ENCODE peak calls at places on chromosomes 4 and X, in ten cellular contexts. M is lower lobe of right lung; G is esophagus squamous epithelium; R is neuronal stem cell; A is SJSA1; L is HAP-1; D is testis; H is tibial nerve; Y is CD4-positive, CD25-positive, alpha-beta regulatory T cell; P is heart left ventricle. Q is an unnamed sample.

GRCh38 chr4:153816542-153816941 is 27.7 kb upstream of the SFRP2 start:
- DNase-seq in M (no peak), G (no peak), R (no peak), A (no peak), L (no peak), D (no peak), H (no peak), Y (no peak), P (no peak), Q (no peak)

GRCh38 chr4:163939597-163939996 is 445.1 kb downstream of the TMA16 start:
- DNase-seq in M (no peak), G (no peak), R (no peak), A (no peak), L (no peak), D (no peak), H (no peak), Y (no peak), P (no peak), Q (no peak)

GRCh38 chr4:85828295-85828910 is 353.5 kb downstream of the ARHGAP24 start:
- DNase-seq in M (no peak), G (no peak), R (no peak), A (peak; percentile 28), L (peak; percentile 22), D (no peak), H (no peak), Y (no peak), P (no peak), Q (no peak)

GRCh38 chr4:62528874-62529273 is 1328.7 kb downstream of the ADGRL3 start:
- DNase-seq in M (no peak), G (no peak), R (no peak), A (no peak), L (no peak), D (no peak), H (no peak), Y (no peak), P (no peak), Q (no peak)

GRCh38 chr4:122772311-122772710 is 39.8 kb downstream of the BBS12 start:
- DNase-seq in M (no peak), G (no peak), R (no peak), A (no peak), L (no peak), D (no peak), H (no peak), Y (no peak), P (no peak), Q (no peak)

GRCh38 chr4:166421556-166422156 is 548.6 kb downstream of the TLL1 start:
- DNase-seq in M (no peak), G (no peak), R (no peak), A (no peak), L (no peak), D (no peak), H (no peak), Y (no peak), P (no peak), Q (peak; percentile 98)

GRCh38 chr4:52659722-52660261 is 691 bp upstream of the USP46 start:
- DNase-seq in M (peak; percentile 71), G (no peak), R (peak; percentile 14), A (peak; percentile 53), L (no peak), D (peak; percentile 66), H (peak; percentile 31), Y (no peak), P (peak; percentile 85), Q (peak; percentile 80)

GRCh38 chr4:140609548-140610425 is 41.0 kb upstream of the UCP1 start:
- DNase-seq in M (no peak), G (no peak), R (peak; percentile 35), A (peak; percentile 36), L (peak; percentile 79), D (no peak), H (no peak), Y (peak; percentile 40), P (peak; percentile 44), Q (no peak)

GRCh38 chr4:55615008-55615407 is 21.1 kb downstream of the NMU start:
- DNase-seq in M (no peak), G (no peak), R (no peak), A (no peak), L (peak; percentile 9), D (no peak), H (no peak), Y (no peak), P (no peak), Q (no peak)

GRCh38 chr4:92969650-92970370 is 666.0 kb downstream of the GRID2 start:
- DNase-seq in M (no peak), G (no peak), R (no peak), A (peak; percentile 87), L (no peak), D (no peak), H (no peak), Y (no peak), P (no peak), Q (no peak)

GRCh38 chrX:63686878-63687714 is 97.9 kb downstream of the ARHGEF9 start:
- DNase-seq in M (no peak), G (no peak), R (peak; percentile 21), A (peak; percentile 36), L (peak; percentile 73), D (no peak), H (no peak), Y (peak; percentile 48), P (no peak), Q (peak; percentile 1)

GRCh38 chr4:164095313-164096110 is 601.0 kb downstream of the TMA16 start:
- DNase-seq in M (no peak), G (no peak), R (no peak), A (no peak), L (no peak), D (no peak), H (no peak), Y (no peak), P (no peak), Q (no peak)

GRCh38 chr4:71583971-71584370 is 199.9 kb downstream of the GC start:
- DNase-seq in M (no peak), G (no peak), R (no peak), A (no peak), L (no peak), D (no peak), H (no peak), Y (no peak), P (no peak), Q (no peak)

GRCh38 chr4:168177546-168178149 is 85.3 kb downstream of the ANXA10 start:
- DNase-seq in M (no peak), G (no peak), R (no peak), A (no peak), L (no peak), D (no peak), H (no peak), Y (no peak), P (no peak), Q (no peak)

DNA sequence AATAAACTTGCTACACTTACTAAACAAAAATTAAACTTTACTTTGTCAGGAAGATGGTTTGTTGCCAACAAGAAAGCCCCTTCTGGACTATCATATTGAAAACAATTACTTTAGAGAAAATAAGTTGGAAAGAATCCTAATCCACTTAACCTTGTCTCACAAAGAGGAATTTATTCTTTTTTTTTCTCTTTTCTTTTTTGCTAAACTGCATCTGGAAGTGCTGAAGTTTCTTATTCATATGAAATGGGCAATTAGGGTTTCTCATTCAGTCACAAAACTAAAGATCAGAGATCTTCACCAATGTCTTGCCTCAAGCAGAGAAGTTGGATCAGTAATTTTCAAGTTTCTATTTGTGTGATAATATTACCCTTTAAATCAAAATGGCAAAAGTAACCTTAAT is 234.9 kb upstream of the AMOT start:
- DNase-seq in M (no peak), G (no peak), R (no peak), A (no peak), L (peak; percentile 94), D (no peak), H (no peak), Y (no peak), P (no peak), Q (no peak)
- H3K27me3 ChIP-seq in M (no peaks in the 10 kb centered on the region), G (no peaks in the 10 kb centered on the region), R (no peaks in the 10 kb centered on the region), A (no peaks in the 10 kb centered on the region), L (no peaks in the 10 kb centered on the region), D (no peaks in the 10 kb centered on the region), H (peaks cover 10% of the 10 kb centered on the region), Y (no peaks in the 10 kb centered on the region), P (no peaks in the 10 kb centered on the region), Q (no peaks in the 10 kb centered on the region)

GRCh38 chrX:19334945-19335626 is 8.6 kb upstream of the PDHA1 start:
- DNase-seq in M (no peak), G (no peak), R (peak; percentile 14), A (no peak), L (peak; percentile 43), D (peak; percentile 46), H (no peak), Y (peak; percentile 75), P (no peak), Q (no peak)

DNA sequence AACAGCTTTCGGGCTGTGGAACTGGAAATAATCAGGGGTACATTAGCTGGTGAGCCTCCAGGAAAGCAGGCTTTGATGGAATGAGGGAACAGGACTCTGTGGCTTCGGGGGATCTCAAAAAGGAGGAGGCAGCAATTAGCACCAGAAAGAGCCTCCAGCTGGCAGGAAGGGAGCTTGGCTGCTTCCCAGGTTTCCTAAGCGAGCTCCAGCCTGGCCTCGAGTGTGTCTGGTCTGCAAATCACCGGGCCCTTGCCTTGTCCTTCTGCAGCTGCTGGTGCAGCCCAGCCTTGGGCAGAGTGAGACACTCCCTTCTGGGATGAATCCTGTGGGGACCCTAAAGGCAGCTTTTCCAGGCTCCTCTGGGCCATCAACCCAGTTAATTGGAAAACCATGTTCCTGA is 10.7 kb upstream of the PDHA1 start:
- DNase-seq in M (no peak), G (no peak), R (no peak), A (no peak), L (no peak), D (peak; percentile 32), H (no peak), Y (no peak), P (peak; percentile 69), Q (peak; percentile 15)
- H3K4me3 ChIP-seq in M (no peak overlapping the region), G (no peak overlapping the region), R (no peak overlapping the region), A (no peak overlapping the region), L (no peak overlapping the region), D (no peak overlapping the region), H (no peak overlapping the region), Y (no peak overlapping the region), P (no peak overlapping the region), Q (no peak overlapping the region)

DNA sequence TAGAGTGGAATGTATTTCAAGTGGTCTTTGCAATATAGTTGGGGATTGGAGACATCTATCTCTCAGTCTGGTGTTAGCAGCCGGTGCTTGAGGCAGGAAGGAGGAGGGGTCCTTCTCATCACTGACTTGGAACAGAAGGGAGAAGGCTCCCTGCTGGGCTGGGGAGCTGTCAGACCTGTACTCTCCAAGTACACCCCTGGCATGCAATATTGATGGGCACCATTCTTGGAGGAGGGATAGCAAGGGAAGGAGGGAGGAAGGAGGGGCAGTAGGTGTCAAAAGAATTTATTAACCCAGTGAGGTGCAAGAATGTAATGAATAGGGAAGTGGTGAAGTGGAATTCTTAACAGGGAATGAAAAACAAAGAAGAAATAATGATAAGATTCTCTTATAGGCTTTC is 338.8 kb downstream of the UNC5C start:
- DNase-seq in M (no peak), G (no peak), R (no peak), A (no peak), L (no peak), D (no peak), H (no peak), Y (no peak), P (no peak), Q (no peak)
- H3K9me3 ChIP-seq in M (no peaks in the 10 kb centered on the region), G (no peaks in the 10 kb centered on the region), R (no peaks in the 10 kb centered on the region), A (no peaks in the 10 kb centered on the region), L (no peaks in the 10 kb centered on the region), D (no peaks in the 10 kb centered on the region), H (no peaks in the 10 kb centered on the region), Y (no peaks in the 10 kb centered on the region), P (no peaks in the 10 kb centered on the region), Q (no peaks in the 10 kb centered on the region)

DNA sequence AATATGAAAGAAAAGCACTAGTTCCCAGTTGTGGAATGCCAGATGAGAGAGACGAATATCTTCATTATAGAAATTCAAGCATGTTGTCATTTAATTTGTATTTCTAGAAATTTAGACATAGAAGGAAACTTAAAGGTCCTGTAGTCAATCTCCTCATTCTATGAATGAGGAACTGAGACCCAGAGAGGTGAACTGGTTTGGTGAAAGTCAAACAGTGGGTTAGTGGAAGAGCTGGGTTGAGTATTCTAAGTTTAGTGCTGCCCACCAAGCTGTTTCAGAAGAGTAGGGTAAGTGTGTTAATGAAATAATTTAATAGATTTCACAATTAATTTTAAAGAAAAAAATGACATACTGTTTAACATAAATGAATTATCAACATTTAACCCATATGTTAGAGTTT is 655.2 kb downstream of the FAM133A start:
- DNase-seq in M (no peak), G (no peak), R (no peak), A (no peak), L (no peak), D (no peak), H (no peak), Y (no peak), P (no peak), Q (no peak)
- H3K27me3 ChIP-seq in M (no peaks in the 10 kb centered on the region), G (no peaks in the 10 kb centered on the region), R (no peaks in the 10 kb centered on the region), A (no peaks in the 10 kb centered on the region), L (no peaks in the 10 kb centered on the region), D (no peaks in the 10 kb centered on the region), H (no peaks in the 10 kb centered on the region), Y (no peaks in the 10 kb centered on the region), P (no peaks in the 10 kb centered on the region), Q (no peaks in the 10 kb centered on the region)

Q was measured in MG63.